ENCODE peak calls at places on chromosomes 16 and 17, in four cellular contexts. V is ovary, S is A549, W is suprapubic skin. Z is an unnamed sample.

GRCh38 chr17:41322264-41322902 is 6.9 kb upstream of the KRTAP17-1 start:
- DNase-seq in V (no peak), S (peak), W (no peak), Z (no peak)

GRCh38 chr16:50210266-50211038 is 55.9 kb upstream of the ADCY7 start:
- DNase-seq in V (peak), S (peak), W (peak), Z (no peak)

GRCh38 chr17:61462734-61463067 is 10.5 kb downstream of the TBX4 start:
- DNase-seq in V (no peak), S (no peak), W (peak), Z (no peak)

GRCh38 chr17:49980703-49981197 is 11.8 kb downstream of the DLX4 start:
- DNase-seq in V (no peak), S (no peak), W (no peak), Z (no peak)

GRCh38 chr16:5768445-5768844 is 670.9 kb upstream of the EEF2KMT start:
- DNase-seq in V (no peak), S (no peak), W (no peak), Z (no peak)

GRCh38 chr16:49407873-49408565 is 34.4 kb downstream of the C16orf78 start:
- DNase-seq in V (peak), S (peak), W (peak), Z (no peak)

GRCh38 chr16:3486506-3487215 is 8.6 kb downstream of the C16orf90 start:
- DNase-seq in V (no peak), S (no peak), W (no peak), Z (no peak)

GRCh38 chr17:34390649-34391048 is 27.6 kb upstream of the CCL1 start:
- DNase-seq in V (no peak), S (no peak), W (no peak), Z (no peak)

GRCh38 chr17:60149691-60150582 is at the start of gene CA4:
- DNase-seq in V (no peak), S (no peak), W (no peak), Z (no peak)

GRCh38 chr17:61131555-61131954 is 268.1 kb upstream of the TBX2 start:
- DNase-seq in V (no peak), S (no peak), W (no peak), Z (no peak)

GRCh38 chr17:45867702-45868101 is 23.0 kb downstream of the SPPL2C start:
- DNase-seq in V (no peak), S (no peak), W (no peak), Z (no peak)

GRCh38 chr17:46154151-46154816 is 38.9 kb downstream of the KANSL1 start:
- DNase-seq in V (no peak), S (no peak), W (no peak), Z (no peak)

GRCh38 chr17:34716291-34716690 is 136.9 kb downstream of the TMEM132E start:
- DNase-seq in V (no peak), S (no peak), W (no peak), Z (no peak)

GRCh38 chr16:85046957-85047866 is 19.6 kb downstream of the KIAA0513 start:
- DNase-seq in V (no peak), S (no peak), W (no peak), Z (no peak)

GRCh38 chr17:37117743-37118142 is 169.0 kb downstream of the AATF start:
- DNase-seq in V (no peak), S (no peak), W (no peak), Z (no peak)

GRCh38 chr16:70679653-70680494 is 6.0 kb downstream of the MTSS2 start:
- DNase-seq in V (peak), S (no peak), W (no peak), Z (no peak)

GRCh38 chr17:2396568-2397246 is 4.2 kb downstream of the MNT start:
- DNase-seq in V (peak), S (peak), W (peak), Z (peak)

GRCh38 chr17:79305831-79306687 is 231.4 kb downstream of the ENGASE start:
- DNase-seq in V (peak), S (no peak), W (no peak), Z (no peak)

GRCh38 chr17:58289869-58290268 is 9.1 kb upstream of the MPO start:
- DNase-seq in V (no peak), S (no peak), W (no peak), Z (peak)

GRCh38 chr17:59451706-59452105 is 113.7 kb upstream of the DHX40 start:
- DNase-seq in V (no peak), S (peak), W (no peak), Z (no peak)

GRCh38 chr16:23527961-23528634 is 17.8 kb upstream of the GGA2 start:
- DNase-seq in V (no peak), S (peak), W (no peak), Z (no peak)

GRCh38 chr17:81251091-81251942 is 12.2 kb downstream of the NDUFAF8 start:
- DNase-seq in V (no peak), S (no peak), W (no peak), Z (no peak)

GRCh38 chr17:69711504-69711903 is 297.0 kb downstream of the MAP2K6 start:
- DNase-seq in V (no peak), S (no peak), W (no peak), Z (no peak)

GRCh38 chr17:68381076-68381900 is 76.0 kb downstream of the WIPI1 start:
- DNase-seq in V (no peak), S (peak), W (peak), Z (no peak)

GRCh38 chr17:32117399-32117798 is 24.9 kb upstream of the RHOT1 start:
- DNase-seq in V (no peak), S (no peak), W (no peak), Z (no peak)

GRCh38 chr17:81480140-81480917 is 32.3 kb downstream of the ACTG1 start:
- DNase-seq in V (peak), S (peak), W (no peak), Z (no peak)

GRCh38 chr17:81470944-81471803 is 41.4 kb downstream of the ACTG1 start:
- DNase-seq in V (no peak), S (no peak), W (no peak), Z (no peak)

GRCh38 chr16:35011-35775 is 18.2 kb downstream of the POLR3K start:
- DNase-seq in V (no peak), S (no peak), W (no peak), Z (no peak)

GRCh38 chr16:81707411-81708321 is 71.4 kb upstream of the PLCG2 start:
- DNase-seq in V (peak), S (peak), W (no peak), Z (no peak)

GRCh38 chr16:25060920-25061319 is 45.8 kb upstream of the ARHGAP17 start:
- DNase-seq in V (no peak), S (no peak), W (no peak), Z (no peak)

GRCh38 chr16:27495191-27495590 is 54.5 kb downstream of the GTF3C1 start:
- DNase-seq in V (peak), S (no peak), W (no peak), Z (no peak)

GRCh38 chr16:53619247-53619646 is 84.4 kb downstream of the RPGRIP1L start:
- DNase-seq in V (no peak), S (no peak), W (no peak), Z (no peak)
- TF ChIP-seq EP300 in V (no peak), S (no peak), W (no peak), Z (no peak)

GRCh38 chr16:19109288-19109664 is 4.5 kb upstream of the ITPRIPL2 start:
- DNase-seq in V (no peak), S (no peak), W (no peak), Z (no peak)
- TF ChIP-seq CTCF in V (no peak), S (no peak), W (no peak), Z (no peak)

GRCh38 chr16:73063854-73064226 is 15.9 kb upstream of the ZFHX3 start:
- DNase-seq in V (no peak), S (no peak), W (no peak), Z (no peak)

GRCh38 chr16:73064227-73064995 is 16.5 kb upstream of the ZFHX3 start:
- DNase-seq in V (no peak), S (no peak), W (no peak), Z (no peak)

GRCh38 chr16:73063284-73063733 is 15.4 kb upstream of the ZFHX3 start:
- DNase-seq in V (no peak), S (no peak), W (no peak), Z (no peak)

GRCh38 chr16:73060948-73061495 is 13.1 kb upstream of the ZFHX3 start:
- DNase-seq in V (no peak), S (no peak), W (no peak), Z (no peak)

GRCh38 chr16:73062640-73063283 is 14.8 kb upstream of the ZFHX3 start:
- DNase-seq in V (no peak), S (no peak), W (no peak), Z (no peak)
- TF ChIP-seq EP300 in V (no peak), S (no peak), W (no peak), Z (no peak)

GRCh38 chr16:58198022-58198683 is at the start of gene CSNK2A2:
- DNase-seq in V (peak), S (peak), W (peak), Z (no peak)
- TF ChIP-seq CTCF in V (no peak), S (peak), W (peak), Z (peak)

Z was measured in esophagus muscularis mucosa.